ENCODE peak calls at places on chromosome 3, in nine cellular contexts. L is IMR-90; H is GM23338; Q is coronary artery; E is body of pancreas; M is cardiac fibroblast; G is lower lobe of right lung; A is testis; S is effector memory CD4-positive, alpha-beta T cell. R is an unnamed sample.

GRCh38 chr3:126445506-126445905 is 30.2 kb downstream of the ZXDC start:
- DNase-seq in L (no peak), H (no peak), Q (no peak), E (no peak), M (no peak), G (no peak), A (peak; percentile 11), S (no peak), R (no peak)

GRCh38 chr3:183688869-183689268 is 8.7 kb upstream of the YEATS2 start:
- DNase-seq in L (peak; percentile 30), H (no peak), Q (no peak), E (peak; percentile 45), M (peak; percentile 28), G (no peak), A (no peak), S (no peak), R (no peak)

GRCh38 chr3:53919741-53920140 is 28.1 kb upstream of the SELENOK start:
- DNase-seq in L (no peak), H (no peak), Q (no peak), E (no peak), M (no peak), G (no peak), A (no peak), S (no peak), R (no peak)

GRCh38 chr3:150620002-150620689 is 17.0 kb downstream of the SELENOT start:
- DNase-seq in L (no peak), H (no peak), Q (no peak), E (no peak), M (no peak), G (no peak), A (no peak), S (no peak), R (no peak)

GRCh38 chr3:10757821-10758130 is 58.3 kb upstream of the SLC6A11 start:
- DNase-seq in L (no peak), H (no peak), Q (no peak), E (no peak), M (no peak), G (no peak), A (no peak), S (no peak), R (no peak)

GRCh38 chr3:48405343-48405881 is 24.5 kb downstream of the PLXNB1 start:
- DNase-seq in L (no peak), H (no peak), Q (peak; percentile 74), E (peak; percentile 1), M (no peak), G (peak; percentile 45), A (no peak), S (no peak), R (no peak)

GRCh38 chr3:127157181-127157828 is 35.6 kb upstream of the PRR23E start:
- DNase-seq in L (no peak), H (no peak), Q (no peak), E (no peak), M (no peak), G (no peak), A (no peak), S (no peak), R (no peak)

GRCh38 chr3:169008772-169009358 is 654.6 kb downstream of the MECOM start:
- DNase-seq in L (no peak), H (peak; percentile 34), Q (no peak), E (no peak), M (no peak), G (no peak), A (no peak), S (no peak), R (no peak)

GRCh38 chr3:187630421-187630820 is 39.8 kb downstream of the SST start:
- DNase-seq in L (no peak), H (no peak), Q (no peak), E (no peak), M (no peak), G (no peak), A (no peak), S (no peak), R (no peak)

GRCh38 chr3:183584246-183584913 is 28.9 kb upstream of the KLHL6 start:
- DNase-seq in L (peak; percentile 53), H (no peak), Q (no peak), E (peak; percentile 43), M (peak; percentile 84), G (no peak), A (peak; percentile 82), S (no peak), R (peak; percentile 91)

GRCh38 chr3:148605551-148605950 is 92.2 kb upstream of the AGTR1 start:
- DNase-seq in L (no peak), H (no peak), Q (no peak), E (no peak), M (peak; percentile 11), G (no peak), A (no peak), S (no peak), R (no peak)

GRCh38 chr3:125916376-125916978 is 52.5 kb upstream of the ROPN1B start:
- DNase-seq in L (peak; percentile 91), H (peak; percentile 93), Q (peak; percentile 98), E (no peak), M (peak; percentile 98), G (no peak), A (peak; percentile 98), S (peak; percentile 96), R (peak; percentile 99)

GRCh38 chr3:94173667-94174434 is 111.0 kb downstream of the NSUN3 start:
- DNase-seq in L (peak; percentile 0), H (no peak), Q (no peak), E (no peak), M (peak; percentile 19), G (no peak), A (no peak), S (no peak), R (no peak)

GRCh38 chr3:52704611-52705437 is 767 bp downstream of the GLT8D1 start:
- DNase-seq in L (peak; percentile 33), H (peak; percentile 17), Q (no peak), E (peak; percentile 46), M (peak; percentile 26), G (no peak), A (no peak), S (no peak), R (no peak)

GRCh38 chr3:13827699-13828098 is 52.2 kb downstream of the WNT7A start:
- DNase-seq in L (no peak), H (no peak), Q (no peak), E (no peak), M (no peak), G (no peak), A (no peak), S (no peak), R (no peak)

GRCh38 chr3:195119461-195120198 is 151.3 kb downstream of the XXYLT1 start:
- DNase-seq in L (peak; percentile 86), H (peak; percentile 88), Q (no peak), E (no peak), M (peak; percentile 86), G (no peak), A (peak; percentile 36), S (no peak), R (no peak)

DNA sequence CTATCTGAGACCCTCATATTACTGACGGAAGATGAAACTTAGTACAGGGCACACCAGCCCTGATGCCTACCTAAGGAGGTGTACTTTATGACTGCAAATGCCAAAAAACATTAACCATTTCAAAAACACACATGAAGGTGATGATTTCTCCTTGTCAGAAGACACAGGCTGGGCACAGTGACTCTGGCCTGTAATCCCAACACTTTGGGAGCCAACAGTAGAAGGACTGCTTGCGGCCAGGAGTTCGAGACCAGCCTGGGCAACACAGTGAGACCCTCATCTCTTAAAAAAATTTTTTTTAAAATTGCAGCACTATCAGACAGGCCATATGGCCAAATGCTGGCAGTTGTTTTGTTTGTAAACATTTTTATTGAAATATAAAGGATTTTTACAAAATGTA is 73.5 kb downstream of the LRIG1 start:
- DNase-seq in L (no peak), H (no peak), Q (no peak), E (no peak), M (no peak), G (no peak), A (no peak), S (no peak), R (no peak)
- H3K4me3 ChIP-seq in L (no peak overlapping the region), H (no peak overlapping the region), Q (no peak overlapping the region), E (no peak overlapping the region), M (no peak overlapping the region), G (no peak overlapping the region), A (no peak overlapping the region), S (no peak overlapping the region), R (no peak overlapping the region)

GRCh38 chr3:9704343-9705322 is 1.0 kb downstream of the CPNE9 start:
- DNase-seq in L (peak; percentile 15), H (peak; percentile 99), Q (no peak), E (no peak), M (peak; percentile 27), G (peak; percentile 52), A (peak; percentile 51), S (no peak), R (peak; percentile 54)
- H3K4me3 ChIP-seq in L (no peak overlapping the region), H (peak overlapping the region; percentile 86), Q (peak overlapping the region; percentile 67), E (no peak overlapping the region), M (peak overlapping the region; percentile 27), G (peak overlapping the region; percentile 46), A (peak overlapping the region; percentile 6), S (peak overlapping the region; percentile 42), R (peak overlapping the region; percentile 52)

GRCh38 chr3:132034486-132035464 is at the start of gene CPNE4:
- DNase-seq in L (peak; percentile 51), H (peak; percentile 94), Q (no peak), E (peak; percentile 82), M (peak; percentile 70), G (peak; percentile 87), A (peak; percentile 92), S (no peak), R (peak; percentile 90)
- H3K4me3 ChIP-seq in L (no peak within 1 kb of the TSS), H (peak within 1 kb of the TSS; percentile 80), Q (peak within 1 kb of the TSS; percentile 59), E (no peak within 1 kb of the TSS), M (no peak within 1 kb of the TSS), G (peak within 1 kb of the TSS; percentile 12), A (no peak within 1 kb of the TSS), S (no peak within 1 kb of the TSS), R (no peak within 1 kb of the TSS)

GRCh38 chr3:85790445-85791030 is 831.7 kb downstream of the CADM2 start:
- DNase-seq in L (no peak), H (peak; percentile 17), Q (no peak), E (peak; percentile 87), M (no peak), G (no peak), A (peak; percentile 26), S (no peak), R (no peak)

GRCh38 chr3:85800676-85801075 is 841.9 kb downstream of the CADM2 start:
- DNase-seq in L (no peak), H (no peak), Q (no peak), E (no peak), M (no peak), G (no peak), A (no peak), S (no peak), R (no peak)

GRCh38 chr3:85801955-85802354 is 843.2 kb downstream of the CADM2 start:
- DNase-seq in L (no peak), H (peak; percentile 70), Q (no peak), E (peak; percentile 6), M (no peak), G (no peak), A (no peak), S (no peak), R (no peak)

GRCh38 chr3:85796140-85796539 is 837.4 kb downstream of the CADM2 start:
- DNase-seq in L (no peak), H (no peak), Q (no peak), E (no peak), M (no peak), G (no peak), A (no peak), S (no peak), R (no peak)
- H3K4me3 ChIP-seq in L (no peak overlapping the region), H (no peak overlapping the region), Q (no peak overlapping the region), E (no peak overlapping the region), M (no peak overlapping the region), G (no peak overlapping the region), A (no peak overlapping the region), S (no peak overlapping the region), R (no peak overlapping the region)

GRCh38 chr3:176767385-176767784 is 429.9 kb downstream of the TBL1XR1 start:
- DNase-seq in L (peak; percentile 28), H (no peak), Q (no peak), E (peak; percentile 85), M (peak; percentile 46), G (no peak), A (no peak), S (no peak), R (no peak)
- H3K4me3 ChIP-seq in L (no peak overlapping the region), H (no peak overlapping the region), Q (no peak overlapping the region), E (no peak overlapping the region), M (no peak overlapping the region), G (no peak overlapping the region), A (no peak overlapping the region), S (no peak overlapping the region), R (no peak overlapping the region)